ENCODE peak calls at places on chromosomes 13 and 19, in six cellular contexts. X is WTC11, F is Right ventricle myocardium superior, N is activated B cell treated with CpG ODN at 0.5 μM for 24 hours, Y is neural progenitor cell, H is NCI-H2029. T is an unnamed sample.

GRCh38 chr19:48665786-48666185 is 7.0 kb downstream of the NTN5 start:
- DNase-seq in N (no peak), Y (no peak), X (no peak), F (no peak), H (no peak), T (no peak)

GRCh38 chr13:101714195-101714594 is 261.7 kb downstream of the ITGBL1 start:
- DNase-seq in Y (no peak), X (no peak), H (no peak), F (no peak), N (no peak), T (no peak)

GRCh38 chr13:20160346-20161274 is at the start of gene GJA3:
- DNase-seq in Y (peak), X (peak), H (no peak), N (peak), F (peak), T (peak)

GRCh38 chr13:33676045-33676699 is 141.8 kb upstream of the RFC3 start:
- DNase-seq in H (no peak), X (no peak), N (no peak), F (no peak), Y (no peak), T (peak)

GRCh38 chr19:12837225-12837624 is 1.1 kb upstream of the MAST1 start:
- DNase-seq in F (no peak), X (no peak), Y (no peak), N (no peak), H (no peak), T (no peak)

GRCh38 chr19:35742121-35742724 is at the start of gene IGFLR1:
- DNase-seq in H (no peak), X (no peak), F (no peak), Y (no peak), N (peak), T (no peak)

GRCh38 chr19:38597075-38597474 is 20.7 kb downstream of the MAP4K1 start:
- DNase-seq in H (no peak), Y (no peak), F (no peak), N (no peak), X (peak), T (no peak)

GRCh38 chr13:103788061-103788652 is 721.9 kb upstream of the SLC10A2 start:
- DNase-seq in X (peak), F (peak), Y (no peak), N (no peak), H (no peak), T (no peak)

GRCh38 chr13:24085662-24086061 is 74.9 kb upstream of the SPATA13 start:
- DNase-seq in H (no peak), F (no peak), X (no peak), N (no peak), Y (no peak), T (no peak)

GRCh38 chr19:16419671-16420394 is 51.9 kb downstream of the EPS15L1 start:
- DNase-seq in Y (no peak), F (no peak), X (no peak), H (no peak), N (no peak), T (no peak)

GRCh38 chr13:113665582-113666323 is 1.3 kb upstream of the GRK1 start:
- DNase-seq in X (no peak), F (peak), Y (no peak), H (no peak), N (peak), T (no peak)

GRCh38 chr19:40467007-40467565 is 285 bp downstream of the SPTBN4 start:
- DNase-seq in Y (peak), H (no peak), X (peak), F (no peak), N (no peak), T (no peak)

GRCh38 chr19:18203408-18203862 is 407 bp downstream of the RAB3A start:
- DNase-seq in N (no peak), F (peak), Y (no peak), X (no peak), H (no peak), T (no peak)

GRCh38 chr19:47075941-47076340 is 27.5 kb upstream of the TMEM160 start:
- DNase-seq in X (no peak), H (no peak), N (no peak), F (no peak), Y (no peak), T (no peak)

GRCh38 chr19:1067341-1068103 is 555 bp downstream of the ARHGAP45 start:
- DNase-seq in X (no peak), N (no peak), Y (no peak), F (no peak), H (no peak), T (no peak)

GRCh38 chr13:21216332-21216731 is 39.9 kb downstream of the MRPL57 start:
- DNase-seq in X (no peak), F (no peak), Y (peak), N (no peak), H (no peak), T (peak)

GRCh38 chr19:46574533-46574932 is 26.6 kb upstream of the CALM3 start:
- DNase-seq in X (no peak), H (no peak), F (no peak), N (no peak), Y (peak), T (peak)

GRCh38 chr13:34085199-34085598 is 267.2 kb downstream of the RFC3 start:
- DNase-seq in Y (no peak), H (no peak), F (no peak), X (no peak), N (no peak), T (no peak)

GRCh38 chr13:29954082-29955043 is 103.9 kb upstream of the UBL3 start:
- DNase-seq in N (no peak), X (no peak), F (no peak), Y (no peak), H (no peak), T (no peak)

GRCh38 chr19:17125052-17125727 is 49.6 kb downstream of the MYO9B start:
- DNase-seq in H (no peak), X (no peak), N (no peak), Y (no peak), F (no peak), T (no peak)

GRCh38 chr13:52061587-52061986 is 37.1 kb downstream of the UTP14C start:
- DNase-seq in Y (no peak), H (no peak), X (no peak), F (no peak), N (no peak), T (no peak)

GRCh38 chr13:48009298-48009697 is 8.2 kb upstream of the SUCLA2 start:
- DNase-seq in N (no peak), H (no peak), Y (no peak), X (no peak), F (no peak), T (no peak)

GRCh38 chr13:47945738-47946137 is 55.3 kb downstream of the SUCLA2 start:
- DNase-seq in X (no peak), Y (no peak), H (no peak), N (no peak), F (no peak), T (no peak)

GRCh38 chr19:53549354-53549753 is 11.4 kb downstream of the ZNF331 start:
- DNase-seq in Y (no peak), X (no peak), F (no peak), H (no peak), N (no peak), T (no peak)

GRCh38 chr13:58893396-58893795 is 1261.9 kb downstream of the PCDH17 start:
- DNase-seq in N (no peak), H (no peak), X (no peak), Y (no peak), F (no peak), T (no peak)

GRCh38 chr19:407501-408440 is 1.2 kb downstream of the C2CD4C start:
- DNase-seq in H (no peak), Y (no peak), X (no peak), F (no peak), N (no peak), T (peak)

GRCh38 chr19:7552781-7553180 is 17.3 kb downstream of the PNPLA6 start:
- DNase-seq in F (no peak), N (no peak), H (no peak), X (no peak), Y (no peak), T (no peak)

GRCh38 chr19:39679056-39679790 is 23.5 kb downstream of the LGALS16 start:
- DNase-seq in H (no peak), Y (no peak), X (no peak), F (no peak), N (no peak), T (no peak)

GRCh38 chr13:20860844-20861243 is 41.7 kb downstream of the XPO4 start:
- DNase-seq in F (no peak), N (no peak), H (no peak), X (no peak), Y (no peak), T (no peak)

GRCh38 chr19:35935911-35936737 is at the start of gene LRFN3:
- DNase-seq in X (peak), N (no peak), Y (peak), F (peak), H (peak), T (peak)

GRCh38 chr19:33700408-33700757 is 78.6 kb downstream of the CHST8 start:
- DNase-seq in Y (no peak), F (no peak), N (no peak), H (no peak), X (no peak), T (no peak)

GRCh38 chr19:22832031-22832762 is at the start of gene ZNF723:
- DNase-seq in H (no peak), X (no peak), Y (no peak), N (no peak), F (no peak), T (no peak)

T was measured in retina.